ENCODE peak calls at places on chromosome 6, in ten cellular contexts. One of them, this sample, is unnamed.

GRCh38 chr6:110687326-110687725 is 127.9 kb downstream of the CDK19 start:
- DNase-seq in stomach: no peak
- DNase-seq in progenitor cell of endocrine pancreas: no peak
- DNase-seq in astrocyte of the spinal cord: no peak
- DNase-seq in endothelial cell: no peak
- DNase-seq in breast epithelium: no peak
- DNase-seq in keratinocyte: no peak
- DNase-seq in pancreas: no peak
- DNase-seq in choroid plexus epithelial cell: no peak
- DNase-seq in Calu3: no peak
- DNase-seq in this sample: no peak

GRCh38 chr6:43451348-43451747 is 4.0 kb downstream of the DLK2 start:
- DNase-seq in stomach: no peak
- DNase-seq in progenitor cell of endocrine pancreas: no peak
- DNase-seq in astrocyte of the spinal cord: no peak
- DNase-seq in endothelial cell: no peak
- DNase-seq in breast epithelium: no peak
- DNase-seq in keratinocyte: no peak
- DNase-seq in pancreas: no peak
- DNase-seq in choroid plexus epithelial cell: no peak
- DNase-seq in Calu3: no peak
- DNase-seq in this sample: no peak

GRCh38 chr6:144675231-144675861 is 390.2 kb downstream of the UTRN start:
- DNase-seq in stomach: no peak
- DNase-seq in progenitor cell of endocrine pancreas: no peak
- DNase-seq in astrocyte of the spinal cord: peak
- DNase-seq in endothelial cell: no peak
- DNase-seq in breast epithelium: peak
- DNase-seq in keratinocyte: no peak
- DNase-seq in pancreas: peak
- DNase-seq in choroid plexus epithelial cell: peak
- DNase-seq in Calu3: no peak
- DNase-seq in this sample: no peak

GRCh38 chr6:30556714-30556963 is 350 bp upstream of the GNL1 start:
- DNase-seq in stomach: peak
- DNase-seq in progenitor cell of endocrine pancreas: peak
- DNase-seq in astrocyte of the spinal cord: no peak
- DNase-seq in endothelial cell: peak
- DNase-seq in breast epithelium: no peak
- DNase-seq in keratinocyte: no peak
- DNase-seq in pancreas: peak
- DNase-seq in choroid plexus epithelial cell: no peak
- DNase-seq in Calu3: peak
- DNase-seq in this sample: no peak

GRCh38 chr6:71678081-71678480 is 208.3 kb upstream of the RIMS1 start:
- DNase-seq in stomach: no peak
- DNase-seq in progenitor cell of endocrine pancreas: no peak
- DNase-seq in astrocyte of the spinal cord: no peak
- DNase-seq in endothelial cell: no peak
- DNase-seq in breast epithelium: no peak
- DNase-seq in keratinocyte: no peak
- DNase-seq in pancreas: no peak
- DNase-seq in choroid plexus epithelial cell: no peak
- DNase-seq in Calu3: no peak
- DNase-seq in this sample: no peak

GRCh38 chr6:149936743-149937142 is 5.1 kb upstream of the ULBP2 start:
- DNase-seq in stomach: no peak
- DNase-seq in progenitor cell of endocrine pancreas: no peak
- DNase-seq in astrocyte of the spinal cord: no peak
- DNase-seq in endothelial cell: no peak
- DNase-seq in breast epithelium: no peak
- DNase-seq in keratinocyte: no peak
- DNase-seq in pancreas: no peak
- DNase-seq in choroid plexus epithelial cell: no peak
- DNase-seq in Calu3: no peak
- DNase-seq in this sample: no peak

GRCh38 chr6:2782356-2782708 is 17.1 kb downstream of the WRNIP1 start:
- DNase-seq in stomach: no peak
- DNase-seq in progenitor cell of endocrine pancreas: no peak
- DNase-seq in astrocyte of the spinal cord: no peak
- DNase-seq in endothelial cell: no peak
- DNase-seq in breast epithelium: no peak
- DNase-seq in keratinocyte: no peak
- DNase-seq in pancreas: no peak
- DNase-seq in choroid plexus epithelial cell: no peak
- DNase-seq in Calu3: no peak
- DNase-seq in this sample: no peak

GRCh38 chr6:158475344-158476302 is 84.3 kb upstream of the TMEM181 start:
- DNase-seq in stomach: peak
- DNase-seq in progenitor cell of endocrine pancreas: no peak
- DNase-seq in astrocyte of the spinal cord: peak
- DNase-seq in endothelial cell: no peak
- DNase-seq in breast epithelium: no peak
- DNase-seq in keratinocyte: no peak
- DNase-seq in pancreas: peak
- DNase-seq in choroid plexus epithelial cell: peak
- DNase-seq in Calu3: no peak
- DNase-seq in this sample: no peak

GRCh38 chr6:29529956-29530355 is 29.6 kb downstream of the UBD start:
- DNase-seq in stomach: no peak
- DNase-seq in progenitor cell of endocrine pancreas: no peak
- DNase-seq in astrocyte of the spinal cord: no peak
- DNase-seq in endothelial cell: no peak
- DNase-seq in breast epithelium: no peak
- DNase-seq in keratinocyte: no peak
- DNase-seq in pancreas: no peak
- DNase-seq in choroid plexus epithelial cell: no peak
- DNase-seq in Calu3: no peak
- DNase-seq in this sample: peak

GRCh38 chr6:20202070-20202658 is 10.1 kb downstream of the MBOAT1 start:
- DNase-seq in stomach: no peak
- DNase-seq in progenitor cell of endocrine pancreas: no peak
- DNase-seq in astrocyte of the spinal cord: peak
- DNase-seq in endothelial cell: no peak
- DNase-seq in breast epithelium: no peak
- DNase-seq in keratinocyte: peak
- DNase-seq in pancreas: no peak
- DNase-seq in choroid plexus epithelial cell: peak
- DNase-seq in Calu3: no peak
- DNase-seq in this sample: no peak

GRCh38 chr6:73394577-73395354 is at the start of gene DDX43:
- DNase-seq in stomach: no peak
- DNase-seq in progenitor cell of endocrine pancreas: no peak
- DNase-seq in astrocyte of the spinal cord: peak
- DNase-seq in endothelial cell: no peak
- DNase-seq in breast epithelium: no peak
- DNase-seq in keratinocyte: no peak
- DNase-seq in pancreas: peak
- DNase-seq in choroid plexus epithelial cell: peak
- DNase-seq in Calu3: peak
- DNase-seq in this sample: no peak
- TF ChIP-seq CTCF in stomach: no peak
- TF ChIP-seq CTCF in progenitor cell of endocrine pancreas: no peak
- TF ChIP-seq CTCF in astrocyte of the spinal cord: no peak
- TF ChIP-seq CTCF in endothelial cell: no peak
- TF ChIP-seq CTCF in breast epithelium: no peak
- TF ChIP-seq CTCF in keratinocyte: no peak
- TF ChIP-seq CTCF in pancreas: no peak
- TF ChIP-seq CTCF in choroid plexus epithelial cell: no peak
- TF ChIP-seq CTCF in Calu3: no peak
- TF ChIP-seq CTCF in this sample: no peak

GRCh38 chr6:99613705-99614429 is 7.2 kb downstream of the PRDM13 start:
- DNase-seq in stomach: no peak
- DNase-seq in progenitor cell of endocrine pancreas: no peak
- DNase-seq in astrocyte of the spinal cord: no peak
- DNase-seq in endothelial cell: no peak
- DNase-seq in breast epithelium: no peak
- DNase-seq in keratinocyte: no peak
- DNase-seq in pancreas: no peak
- DNase-seq in choroid plexus epithelial cell: no peak
- DNase-seq in Calu3: peak
- DNase-seq in this sample: no peak

GRCh38 chr6:99614430-99615161 is 8.0 kb downstream of the PRDM13 start:
- DNase-seq in stomach: no peak
- DNase-seq in progenitor cell of endocrine pancreas: no peak
- DNase-seq in astrocyte of the spinal cord: no peak
- DNase-seq in endothelial cell: no peak
- DNase-seq in breast epithelium: no peak
- DNase-seq in keratinocyte: no peak
- DNase-seq in pancreas: no peak
- DNase-seq in choroid plexus epithelial cell: no peak
- DNase-seq in Calu3: peak
- DNase-seq in this sample: peak

GRCh38 chr6:99612551-99613397 is 6.1 kb downstream of the PRDM13 start:
- DNase-seq in stomach: no peak
- DNase-seq in progenitor cell of endocrine pancreas: no peak
- DNase-seq in astrocyte of the spinal cord: no peak
- DNase-seq in endothelial cell: no peak
- DNase-seq in breast epithelium: no peak
- DNase-seq in keratinocyte: no peak
- DNase-seq in pancreas: no peak
- DNase-seq in choroid plexus epithelial cell: no peak
- DNase-seq in Calu3: no peak
- DNase-seq in this sample: no peak

GRCh38 chr6:99611148-99611547 is 4.5 kb downstream of the PRDM13 start:
- DNase-seq in stomach: no peak
- DNase-seq in progenitor cell of endocrine pancreas: no peak
- DNase-seq in astrocyte of the spinal cord: no peak
- DNase-seq in endothelial cell: no peak
- DNase-seq in breast epithelium: no peak
- DNase-seq in keratinocyte: no peak
- DNase-seq in pancreas: no peak
- DNase-seq in choroid plexus epithelial cell: no peak
- DNase-seq in Calu3: no peak
- DNase-seq in this sample: no peak

GRCh38 chr6:99613398-99613704 is 6.7 kb downstream of the PRDM13 start:
- DNase-seq in stomach: no peak
- DNase-seq in progenitor cell of endocrine pancreas: no peak
- DNase-seq in astrocyte of the spinal cord: no peak
- DNase-seq in endothelial cell: peak
- DNase-seq in breast epithelium: no peak
- DNase-seq in keratinocyte: no peak
- DNase-seq in pancreas: no peak
- DNase-seq in choroid plexus epithelial cell: peak
- DNase-seq in Calu3: peak
- DNase-seq in this sample: no peak
- TF ChIP-seq CTCF in stomach: no peak
- TF ChIP-seq CTCF in progenitor cell of endocrine pancreas: peak
- TF ChIP-seq CTCF in astrocyte of the spinal cord: peak
- TF ChIP-seq CTCF in endothelial cell: peak
- TF ChIP-seq CTCF in breast epithelium: no peak
- TF ChIP-seq CTCF in keratinocyte: no peak
- TF ChIP-seq CTCF in pancreas: no peak
- TF ChIP-seq CTCF in choroid plexus epithelial cell: peak
- TF ChIP-seq CTCF in Calu3: peak
- TF ChIP-seq CTCF in this sample: peak

GRCh38 chr6:33277663-33278391 is 904 bp downstream of the B3GALT4 start:
- DNase-seq in stomach: no peak
- DNase-seq in progenitor cell of endocrine pancreas: no peak
- DNase-seq in astrocyte of the spinal cord: no peak
- DNase-seq in endothelial cell: peak
- DNase-seq in breast epithelium: no peak
- DNase-seq in keratinocyte: no peak
- DNase-seq in pancreas: no peak
- DNase-seq in choroid plexus epithelial cell: no peak
- DNase-seq in Calu3: peak
- DNase-seq in this sample: peak
- TF ChIP-seq CTCF in stomach: no peak
- TF ChIP-seq CTCF in progenitor cell of endocrine pancreas: peak
- TF ChIP-seq CTCF in astrocyte of the spinal cord: no peak
- TF ChIP-seq CTCF in endothelial cell: no peak
- TF ChIP-seq CTCF in breast epithelium: no peak
- TF ChIP-seq CTCF in keratinocyte: no peak
- TF ChIP-seq CTCF in pancreas: no peak
- TF ChIP-seq CTCF in choroid plexus epithelial cell: no peak
- TF ChIP-seq CTCF in Calu3: peak
- TF ChIP-seq CTCF in this sample: no peak

GRCh38 chr6:97049254-97050004 is 124.9 kb downstream of the KLHL32 start:
- DNase-seq in stomach: no peak
- DNase-seq in progenitor cell of endocrine pancreas: no peak
- DNase-seq in astrocyte of the spinal cord: no peak
- DNase-seq in endothelial cell: no peak
- DNase-seq in breast epithelium: no peak
- DNase-seq in keratinocyte: no peak
- DNase-seq in pancreas: no peak
- DNase-seq in choroid plexus epithelial cell: no peak
- DNase-seq in Calu3: no peak
- DNase-seq in this sample: no peak

GRCh38 chr6:97048771-97049170 is 124.2 kb downstream of the KLHL32 start:
- DNase-seq in stomach: no peak
- DNase-seq in progenitor cell of endocrine pancreas: no peak
- DNase-seq in astrocyte of the spinal cord: no peak
- DNase-seq in endothelial cell: no peak
- DNase-seq in breast epithelium: no peak
- DNase-seq in keratinocyte: no peak
- DNase-seq in pancreas: no peak
- DNase-seq in choroid plexus epithelial cell: no peak
- DNase-seq in Calu3: no peak
- DNase-seq in this sample: no peak

GRCh38 chr6:97055743-97056142 is 131.2 kb downstream of the KLHL32 start:
- DNase-seq in stomach: no peak
- DNase-seq in progenitor cell of endocrine pancreas: no peak
- DNase-seq in astrocyte of the spinal cord: no peak
- DNase-seq in endothelial cell: no peak
- DNase-seq in breast epithelium: no peak
- DNase-seq in keratinocyte: no peak
- DNase-seq in pancreas: no peak
- DNase-seq in choroid plexus epithelial cell: no peak
- DNase-seq in Calu3: no peak
- DNase-seq in this sample: no peak

GRCh38 chr6:97052152-97052787 is 127.7 kb downstream of the KLHL32 start:
- DNase-seq in stomach: no peak
- DNase-seq in progenitor cell of endocrine pancreas: no peak
- DNase-seq in astrocyte of the spinal cord: no peak
- DNase-seq in endothelial cell: no peak
- DNase-seq in breast epithelium: no peak
- DNase-seq in keratinocyte: no peak
- DNase-seq in pancreas: no peak
- DNase-seq in choroid plexus epithelial cell: no peak
- DNase-seq in Calu3: no peak
- DNase-seq in this sample: no peak

DNA sequence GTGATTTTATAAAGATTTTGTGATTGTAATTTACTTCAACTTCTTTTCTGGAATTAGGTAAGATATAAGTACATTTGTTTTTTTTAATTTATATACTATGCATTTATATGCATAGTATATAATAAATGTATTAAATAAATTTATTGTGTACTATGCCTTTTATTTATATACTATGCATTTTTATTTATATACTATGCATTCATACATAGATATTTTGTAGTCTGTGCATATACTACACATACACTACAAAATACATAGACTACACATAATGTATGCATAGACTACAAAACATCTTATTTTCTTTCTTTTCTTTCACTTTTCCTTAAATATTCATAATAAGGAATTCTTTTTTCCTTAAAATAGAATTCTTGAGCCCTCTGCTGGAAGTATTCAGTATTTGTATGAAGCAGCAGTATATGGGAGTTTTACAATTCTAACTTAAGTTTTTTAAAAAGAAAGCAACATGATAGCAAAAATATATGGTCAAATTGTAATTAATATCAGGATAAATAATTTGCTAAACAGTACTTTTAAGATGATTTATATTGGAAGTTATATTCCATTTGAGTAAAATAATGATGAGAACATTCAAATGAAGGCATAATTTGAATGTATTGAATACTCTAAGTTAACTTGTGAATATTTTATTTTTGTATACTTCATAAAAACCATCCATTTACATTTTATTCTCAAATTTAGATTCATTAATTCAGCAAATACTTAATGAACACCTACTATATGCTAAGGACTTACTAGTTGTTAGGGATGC is 129.3 kb downstream of the KLHL32 start:
- DNase-seq in stomach: no peak
- DNase-seq in progenitor cell of endocrine pancreas: no peak
- DNase-seq in astrocyte of the spinal cord: peak
- DNase-seq in endothelial cell: no peak
- DNase-seq in breast epithelium: no peak
- DNase-seq in keratinocyte: no peak
- DNase-seq in pancreas: no peak
- DNase-seq in choroid plexus epithelial cell: peak
- DNase-seq in Calu3: no peak
- DNase-seq in this sample: no peak
- TF ChIP-seq CTCF in stomach: peak
- TF ChIP-seq CTCF in progenitor cell of endocrine pancreas: peak
- TF ChIP-seq CTCF in astrocyte of the spinal cord: peak
- TF ChIP-seq CTCF in endothelial cell: peak
- TF ChIP-seq CTCF in breast epithelium: no peak
- TF ChIP-seq CTCF in keratinocyte: peak
- TF ChIP-seq CTCF in pancreas: no peak
- TF ChIP-seq CTCF in choroid plexus epithelial cell: peak
- TF ChIP-seq CTCF in Calu3: no peak
- TF ChIP-seq CTCF in this sample: peak

This sample was measured in chondrocyte.